ENCODE peak calls at places on chromosomes 11 and 22, in ten cellular contexts. One of them, this sample, is unnamed.

GRCh38 chr11:28581286-28582242 is 473.4 kb downstream of the METTL15 start:
- DNase-seq in activated T-cell treated with anti-CD3 and anti-CD28 coated beads, Interleukin-2, amount 50 U/mL, for 48 hours: no peak
- DNase-seq in A172: peak
- DNase-seq in cardiac muscle cell: peak
- DNase-seq in fibroblast of the conjunctiva: no peak
- DNase-seq in T-helper 2 cell: no peak
- DNase-seq in effector CD4-positive, alpha-beta T cell: no peak
- DNase-seq in fibroblast of pulmonary artery: peak
- DNase-seq in HT1080: peak
- DNase-seq in left cardiac atrium: no peak
- DNase-seq in this sample: no peak

GRCh38 chr11:81497202-81497804 is 1236.4 kb downstream of the FAM181B start:
- DNase-seq in left cardiac atrium: no peak
- DNase-seq in effector CD4-positive, alpha-beta T cell: no peak
- DNase-seq in activated T-cell treated with anti-CD3 and anti-CD28 coated beads, Interleukin-2, amount 50 U/mL, for 48 hours: no peak
- DNase-seq in A172: peak
- DNase-seq in fibroblast of pulmonary artery: peak
- DNase-seq in fibroblast of the conjunctiva: peak
- DNase-seq in T-helper 2 cell: no peak
- DNase-seq in HT1080: peak
- DNase-seq in cardiac muscle cell: peak
- DNase-seq in this sample: no peak

GRCh38 chr11:9672918-9673317 is 9.0 kb downstream of the SWAP70 start:
- DNase-seq in effector CD4-positive, alpha-beta T cell: no peak
- DNase-seq in fibroblast of the conjunctiva: no peak
- DNase-seq in HT1080: no peak
- DNase-seq in A172: no peak
- DNase-seq in fibroblast of pulmonary artery: no peak
- DNase-seq in left cardiac atrium: no peak
- DNase-seq in activated T-cell treated with anti-CD3 and anti-CD28 coated beads, Interleukin-2, amount 50 U/mL, for 48 hours: no peak
- DNase-seq in T-helper 2 cell: no peak
- DNase-seq in cardiac muscle cell: no peak
- DNase-seq in this sample: no peak

GRCh38 chr11:59777104-59777503 is 21.9 kb downstream of the STX3 start:
- DNase-seq in cardiac muscle cell: no peak
- DNase-seq in A172: no peak
- DNase-seq in activated T-cell treated with anti-CD3 and anti-CD28 coated beads, Interleukin-2, amount 50 U/mL, for 48 hours: no peak
- DNase-seq in HT1080: no peak
- DNase-seq in fibroblast of the conjunctiva: no peak
- DNase-seq in effector CD4-positive, alpha-beta T cell: no peak
- DNase-seq in T-helper 2 cell: no peak
- DNase-seq in fibroblast of pulmonary artery: no peak
- DNase-seq in left cardiac atrium: no peak
- DNase-seq in this sample: no peak

GRCh38 chr22:49257551-49257951 is 570.1 kb downstream of the BRD1 start:
- DNase-seq in fibroblast of the conjunctiva: no peak
- DNase-seq in left cardiac atrium: no peak
- DNase-seq in fibroblast of pulmonary artery: no peak
- DNase-seq in effector CD4-positive, alpha-beta T cell: no peak
- DNase-seq in T-helper 2 cell: no peak
- DNase-seq in A172: no peak
- DNase-seq in activated T-cell treated with anti-CD3 and anti-CD28 coated beads, Interleukin-2, amount 50 U/mL, for 48 hours: no peak
- DNase-seq in cardiac muscle cell: no peak
- DNase-seq in HT1080: no peak
- DNase-seq in this sample: no peak

GRCh38 chr11:93198221-93198650 is 445 bp upstream of the SLC36A4 start:
- DNase-seq in activated T-cell treated with anti-CD3 and anti-CD28 coated beads, Interleukin-2, amount 50 U/mL, for 48 hours: no peak
- DNase-seq in effector CD4-positive, alpha-beta T cell: no peak
- DNase-seq in fibroblast of pulmonary artery: peak
- DNase-seq in cardiac muscle cell: peak
- DNase-seq in left cardiac atrium: no peak
- DNase-seq in HT1080: no peak
- DNase-seq in fibroblast of the conjunctiva: no peak
- DNase-seq in A172: peak
- DNase-seq in T-helper 2 cell: no peak
- DNase-seq in this sample: peak

GRCh38 chr11:36361901-36362391 is 65.9 kb downstream of the PRR5L start:
- DNase-seq in cardiac muscle cell: peak
- DNase-seq in A172: peak
- DNase-seq in effector CD4-positive, alpha-beta T cell: no peak
- DNase-seq in activated T-cell treated with anti-CD3 and anti-CD28 coated beads, Interleukin-2, amount 50 U/mL, for 48 hours: no peak
- DNase-seq in T-helper 2 cell: no peak
- DNase-seq in fibroblast of pulmonary artery: peak
- DNase-seq in HT1080: peak
- DNase-seq in left cardiac atrium: peak
- DNase-seq in fibroblast of the conjunctiva: no peak
- DNase-seq in this sample: peak

GRCh38 chr11:12189543-12190235 is 79.3 kb downstream of the MICAL2 start:
- DNase-seq in left cardiac atrium: no peak
- DNase-seq in fibroblast of pulmonary artery: no peak
- DNase-seq in activated T-cell treated with anti-CD3 and anti-CD28 coated beads, Interleukin-2, amount 50 U/mL, for 48 hours: peak
- DNase-seq in effector CD4-positive, alpha-beta T cell: no peak
- DNase-seq in T-helper 2 cell: no peak
- DNase-seq in A172: no peak
- DNase-seq in fibroblast of the conjunctiva: no peak
- DNase-seq in cardiac muscle cell: no peak
- DNase-seq in HT1080: no peak
- DNase-seq in this sample: no peak

GRCh38 chr22:16970446-16970845 is 37.6 kb downstream of the GAB4 start:
- DNase-seq in fibroblast of the conjunctiva: no peak
- DNase-seq in effector CD4-positive, alpha-beta T cell: no peak
- DNase-seq in fibroblast of pulmonary artery: no peak
- DNase-seq in A172: no peak
- DNase-seq in HT1080: no peak
- DNase-seq in T-helper 2 cell: no peak
- DNase-seq in activated T-cell treated with anti-CD3 and anti-CD28 coated beads, Interleukin-2, amount 50 U/mL, for 48 hours: peak
- DNase-seq in cardiac muscle cell: no peak
- DNase-seq in left cardiac atrium: no peak
- DNase-seq in this sample: no peak

GRCh38 chr11:39810358-39810757 is 1649.1 kb downstream of the LRRC4C start:
- DNase-seq in activated T-cell treated with anti-CD3 and anti-CD28 coated beads, Interleukin-2, amount 50 U/mL, for 48 hours: no peak
- DNase-seq in T-helper 2 cell: no peak
- DNase-seq in cardiac muscle cell: no peak
- DNase-seq in left cardiac atrium: no peak
- DNase-seq in HT1080: no peak
- DNase-seq in A172: no peak
- DNase-seq in effector CD4-positive, alpha-beta T cell: no peak
- DNase-seq in fibroblast of pulmonary artery: no peak
- DNase-seq in fibroblast of the conjunctiva: no peak
- DNase-seq in this sample: no peak

GRCh38 chr22:23655891-23656475 is 23.9 kb upstream of the DRICH1 start:
- DNase-seq in fibroblast of pulmonary artery: no peak
- DNase-seq in activated T-cell treated with anti-CD3 and anti-CD28 coated beads, Interleukin-2, amount 50 U/mL, for 48 hours: no peak
- DNase-seq in T-helper 2 cell: no peak
- DNase-seq in left cardiac atrium: no peak
- DNase-seq in effector CD4-positive, alpha-beta T cell: no peak
- DNase-seq in fibroblast of the conjunctiva: no peak
- DNase-seq in cardiac muscle cell: no peak
- DNase-seq in HT1080: no peak
- DNase-seq in A172: no peak
- DNase-seq in this sample: no peak

GRCh38 chr22:39900306-39901227 is at the start of gene GRAP2:
- DNase-seq in activated T-cell treated with anti-CD3 and anti-CD28 coated beads, Interleukin-2, amount 50 U/mL, for 48 hours: peak
- DNase-seq in A172: no peak
- DNase-seq in cardiac muscle cell: no peak
- DNase-seq in T-helper 2 cell: no peak
- DNase-seq in fibroblast of the conjunctiva: no peak
- DNase-seq in effector CD4-positive, alpha-beta T cell: peak
- DNase-seq in HT1080: no peak
- DNase-seq in left cardiac atrium: no peak
- DNase-seq in fibroblast of pulmonary artery: no peak
- DNase-seq in this sample: no peak

GRCh38 chr11:112880454-112880853 is 80.8 kb upstream of the NCAM1 start:
- DNase-seq in fibroblast of the conjunctiva: no peak
- DNase-seq in effector CD4-positive, alpha-beta T cell: no peak
- DNase-seq in activated T-cell treated with anti-CD3 and anti-CD28 coated beads, Interleukin-2, amount 50 U/mL, for 48 hours: no peak
- DNase-seq in T-helper 2 cell: no peak
- DNase-seq in HT1080: no peak
- DNase-seq in cardiac muscle cell: no peak
- DNase-seq in fibroblast of pulmonary artery: no peak
- DNase-seq in A172: no peak
- DNase-seq in left cardiac atrium: no peak
- DNase-seq in this sample: no peak

GRCh38 chr22:35977136-35977535 is 51.5 kb downstream of the RBFOX2 start:
- DNase-seq in fibroblast of pulmonary artery: no peak
- DNase-seq in cardiac muscle cell: no peak
- DNase-seq in fibroblast of the conjunctiva: no peak
- DNase-seq in activated T-cell treated with anti-CD3 and anti-CD28 coated beads, Interleukin-2, amount 50 U/mL, for 48 hours: no peak
- DNase-seq in T-helper 2 cell: no peak
- DNase-seq in HT1080: no peak
- DNase-seq in A172: no peak
- DNase-seq in effector CD4-positive, alpha-beta T cell: no peak
- DNase-seq in left cardiac atrium: no peak
- DNase-seq in this sample: no peak

GRCh38 chr22:33640900-33641299 is 279.4 kb downstream of the LARGE1 start:
- DNase-seq in cardiac muscle cell: no peak
- DNase-seq in HT1080: no peak
- DNase-seq in A172: no peak
- DNase-seq in effector CD4-positive, alpha-beta T cell: no peak
- DNase-seq in T-helper 2 cell: no peak
- DNase-seq in fibroblast of the conjunctiva: no peak
- DNase-seq in left cardiac atrium: no peak
- DNase-seq in fibroblast of pulmonary artery: no peak
- DNase-seq in activated T-cell treated with anti-CD3 and anti-CD28 coated beads, Interleukin-2, amount 50 U/mL, for 48 hours: no peak
- DNase-seq in this sample: no peak

GRCh38 chr11:75508051-75508561 is 17.6 kb downstream of the GDPD5 start:
- DNase-seq in A172: no peak
- DNase-seq in T-helper 2 cell: no peak
- DNase-seq in cardiac muscle cell: no peak
- DNase-seq in fibroblast of pulmonary artery: no peak
- DNase-seq in activated T-cell treated with anti-CD3 and anti-CD28 coated beads, Interleukin-2, amount 50 U/mL, for 48 hours: peak
- DNase-seq in HT1080: no peak
- DNase-seq in left cardiac atrium: no peak
- DNase-seq in fibroblast of the conjunctiva: no peak
- DNase-seq in effector CD4-positive, alpha-beta T cell: peak
- DNase-seq in this sample: no peak

GRCh38 chr11:65639623-65640482 is 2.0 kb downstream of the SIPA1 start:
- DNase-seq in cardiac muscle cell: no peak
- DNase-seq in effector CD4-positive, alpha-beta T cell: peak
- DNase-seq in HT1080: no peak
- DNase-seq in T-helper 2 cell: no peak
- DNase-seq in fibroblast of the conjunctiva: no peak
- DNase-seq in left cardiac atrium: no peak
- DNase-seq in A172: no peak
- DNase-seq in fibroblast of pulmonary artery: no peak
- DNase-seq in activated T-cell treated with anti-CD3 and anti-CD28 coated beads, Interleukin-2, amount 50 U/mL, for 48 hours: peak
- DNase-seq in this sample: no peak

GRCh38 chr22:50320671-50321325 is 6.0 kb downstream of the DENND6B start:
- DNase-seq in HT1080: no peak
- DNase-seq in fibroblast of the conjunctiva: no peak
- DNase-seq in T-helper 2 cell: no peak
- DNase-seq in cardiac muscle cell: no peak
- DNase-seq in effector CD4-positive, alpha-beta T cell: no peak
- DNase-seq in left cardiac atrium: no peak
- DNase-seq in A172: no peak
- DNase-seq in activated T-cell treated with anti-CD3 and anti-CD28 coated beads, Interleukin-2, amount 50 U/mL, for 48 hours: no peak
- DNase-seq in fibroblast of pulmonary artery: no peak
- DNase-seq in this sample: no peak

GRCh38 chr11:4979021-4979420 is 15.6 kb upstream of the OR51L1 start:
- DNase-seq in fibroblast of the conjunctiva: no peak
- DNase-seq in left cardiac atrium: no peak
- DNase-seq in fibroblast of pulmonary artery: peak
- DNase-seq in A172: no peak
- DNase-seq in cardiac muscle cell: no peak
- DNase-seq in activated T-cell treated with anti-CD3 and anti-CD28 coated beads, Interleukin-2, amount 50 U/mL, for 48 hours: no peak
- DNase-seq in HT1080: no peak
- DNase-seq in T-helper 2 cell: no peak
- DNase-seq in effector CD4-positive, alpha-beta T cell: no peak
- DNase-seq in this sample: no peak

GRCh38 chr11:57978686-57979531 is 44.8 kb upstream of the OR9Q1 start:
- DNase-seq in activated T-cell treated with anti-CD3 and anti-CD28 coated beads, Interleukin-2, amount 50 U/mL, for 48 hours: no peak
- DNase-seq in A172: no peak
- DNase-seq in left cardiac atrium: no peak
- DNase-seq in effector CD4-positive, alpha-beta T cell: no peak
- DNase-seq in T-helper 2 cell: no peak
- DNase-seq in fibroblast of the conjunctiva: no peak
- DNase-seq in fibroblast of pulmonary artery: no peak
- DNase-seq in cardiac muscle cell: no peak
- DNase-seq in HT1080: no peak
- DNase-seq in this sample: no peak

GRCh38 chr11:12523180-12523924 is 146.0 kb downstream of the PARVA start:
- DNase-seq in left cardiac atrium: no peak
- DNase-seq in A172: no peak
- DNase-seq in effector CD4-positive, alpha-beta T cell: no peak
- DNase-seq in fibroblast of the conjunctiva: no peak
- DNase-seq in HT1080: no peak
- DNase-seq in cardiac muscle cell: no peak
- DNase-seq in fibroblast of pulmonary artery: no peak
- DNase-seq in activated T-cell treated with anti-CD3 and anti-CD28 coated beads, Interleukin-2, amount 50 U/mL, for 48 hours: no peak
- DNase-seq in T-helper 2 cell: no peak
- DNase-seq in this sample: no peak

GRCh38 chr22:28846994-28847393 is 36.4 kb upstream of the ZNRF3 start:
- DNase-seq in T-helper 2 cell: no peak
- DNase-seq in A172: no peak
- DNase-seq in fibroblast of pulmonary artery: no peak
- DNase-seq in effector CD4-positive, alpha-beta T cell: no peak
- DNase-seq in left cardiac atrium: no peak
- DNase-seq in fibroblast of the conjunctiva: no peak
- DNase-seq in HT1080: no peak
- DNase-seq in activated T-cell treated with anti-CD3 and anti-CD28 coated beads, Interleukin-2, amount 50 U/mL, for 48 hours: no peak
- DNase-seq in cardiac muscle cell: no peak
- DNase-seq in this sample: no peak

GRCh38 chr11:45193695-45194094 is 47.3 kb downstream of the PRDM11 start:
- DNase-seq in HT1080: no peak
- DNase-seq in left cardiac atrium: no peak
- DNase-seq in cardiac muscle cell: peak
- DNase-seq in fibroblast of the conjunctiva: no peak
- DNase-seq in T-helper 2 cell: no peak
- DNase-seq in activated T-cell treated with anti-CD3 and anti-CD28 coated beads, Interleukin-2, amount 50 U/mL, for 48 hours: no peak
- DNase-seq in effector CD4-positive, alpha-beta T cell: no peak
- DNase-seq in A172: no peak
- DNase-seq in fibroblast of pulmonary artery: no peak
- DNase-seq in this sample: no peak

GRCh38 chr11:124595302-124595701 is 15.9 kb upstream of the PANX3 start:
- DNase-seq in activated T-cell treated with anti-CD3 and anti-CD28 coated beads, Interleukin-2, amount 50 U/mL, for 48 hours: no peak
- DNase-seq in fibroblast of pulmonary artery: no peak
- DNase-seq in cardiac muscle cell: no peak
- DNase-seq in HT1080: no peak
- DNase-seq in left cardiac atrium: no peak
- DNase-seq in A172: no peak
- DNase-seq in T-helper 2 cell: no peak
- DNase-seq in fibroblast of the conjunctiva: no peak
- DNase-seq in effector CD4-positive, alpha-beta T cell: no peak
- DNase-seq in this sample: no peak

GRCh38 chr11:129643031-129643721 is 172.5 kb upstream of the TMEM45B start:
- DNase-seq in HT1080: peak
- DNase-seq in fibroblast of the conjunctiva: no peak
- DNase-seq in cardiac muscle cell: no peak
- DNase-seq in activated T-cell treated with anti-CD3 and anti-CD28 coated beads, Interleukin-2, amount 50 U/mL, for 48 hours: peak
- DNase-seq in left cardiac atrium: no peak
- DNase-seq in fibroblast of pulmonary artery: peak
- DNase-seq in effector CD4-positive, alpha-beta T cell: no peak
- DNase-seq in A172: peak
- DNase-seq in T-helper 2 cell: no peak
- DNase-seq in this sample: no peak

GRCh38 chr22:32583921-32584335 is 109.3 kb downstream of the FBXO7 start:
- DNase-seq in A172: no peak
- DNase-seq in HT1080: no peak
- DNase-seq in fibroblast of the conjunctiva: peak
- DNase-seq in cardiac muscle cell: peak
- DNase-seq in fibroblast of pulmonary artery: peak
- DNase-seq in left cardiac atrium: no peak
- DNase-seq in activated T-cell treated with anti-CD3 and anti-CD28 coated beads, Interleukin-2, amount 50 U/mL, for 48 hours: no peak
- DNase-seq in effector CD4-positive, alpha-beta T cell: no peak
- DNase-seq in T-helper 2 cell: no peak
- DNase-seq in this sample: no peak

GRCh38 chr11:132075447-132075846 is 705.0 kb downstream of the NTM start:
- DNase-seq in HT1080: no peak
- DNase-seq in activated T-cell treated with anti-CD3 and anti-CD28 coated beads, Interleukin-2, amount 50 U/mL, for 48 hours: no peak
- DNase-seq in fibroblast of pulmonary artery: no peak
- DNase-seq in left cardiac atrium: no peak
- DNase-seq in fibroblast of the conjunctiva: no peak
- DNase-seq in effector CD4-positive, alpha-beta T cell: no peak
- DNase-seq in T-helper 2 cell: no peak
- DNase-seq in cardiac muscle cell: no peak
- DNase-seq in A172: no peak
- DNase-seq in this sample: no peak

GRCh38 chr11:64592656-64593055 is 1.6 kb downstream of the SLC22A12 start:
- DNase-seq in effector CD4-positive, alpha-beta T cell: no peak
- DNase-seq in fibroblast of the conjunctiva: no peak
- DNase-seq in HT1080: no peak
- DNase-seq in cardiac muscle cell: no peak
- DNase-seq in T-helper 2 cell: no peak
- DNase-seq in A172: no peak
- DNase-seq in activated T-cell treated with anti-CD3 and anti-CD28 coated beads, Interleukin-2, amount 50 U/mL, for 48 hours: no peak
- DNase-seq in left cardiac atrium: no peak
- DNase-seq in fibroblast of pulmonary artery: no peak
- DNase-seq in this sample: no peak

This sample was measured in amniotic stem cell.